ENCODE peak calls at places on chromosomes 2 and 18, in nine cellular contexts. One of them, this sample, is unnamed.

GRCh38 chr2:39516347-39517101 is 79.4 kb upstream of the MAP4K3 start:
- DNase-seq in HepG2: peak
- DNase-seq in uterus: peak
- DNase-seq in thyroid gland: peak
- DNase-seq in gastrocnemius medialis: peak
- DNase-seq in A549: no peak
- DNase-seq in ovary: peak
- DNase-seq in suprapubic skin: no peak
- DNase-seq in upper lobe of left lung: peak
- DNase-seq in this sample: no peak

GRCh38 chr2:105243961-105244360 is 2.4 kb downstream of the GPR45 start:
- DNase-seq in suprapubic skin: no peak
- DNase-seq in HepG2: peak
- DNase-seq in ovary: no peak
- DNase-seq in thyroid gland: no peak
- DNase-seq in upper lobe of left lung: no peak
- DNase-seq in uterus: no peak
- DNase-seq in gastrocnemius medialis: no peak
- DNase-seq in A549: no peak
- DNase-seq in this sample: peak

GRCh38 chr18:49024808-49025361 is 74.1 kb upstream of the SMAD7 start:
- DNase-seq in uterus: no peak
- DNase-seq in HepG2: no peak
- DNase-seq in A549: no peak
- DNase-seq in upper lobe of left lung: no peak
- DNase-seq in ovary: no peak
- DNase-seq in gastrocnemius medialis: no peak
- DNase-seq in suprapubic skin: no peak
- DNase-seq in thyroid gland: no peak
- DNase-seq in this sample: peak

GRCh38 chr2:44245068-44245861 is 30.0 kb upstream of the SLC3A1 start:
- DNase-seq in upper lobe of left lung: no peak
- DNase-seq in thyroid gland: no peak
- DNase-seq in A549: peak
- DNase-seq in ovary: no peak
- DNase-seq in gastrocnemius medialis: no peak
- DNase-seq in suprapubic skin: no peak
- DNase-seq in HepG2: no peak
- DNase-seq in uterus: no peak
- DNase-seq in this sample: no peak

GRCh38 chr2:25617948-25618646 is 55.3 kb downstream of the DTNB start:
- DNase-seq in upper lobe of left lung: no peak
- DNase-seq in ovary: no peak
- DNase-seq in suprapubic skin: no peak
- DNase-seq in thyroid gland: peak
- DNase-seq in uterus: no peak
- DNase-seq in A549: peak
- DNase-seq in gastrocnemius medialis: no peak
- DNase-seq in HepG2: peak
- DNase-seq in this sample: no peak

GRCh38 chr2:222613715-222614331 is 42.1 kb downstream of the FARSB start:
- DNase-seq in ovary: no peak
- DNase-seq in suprapubic skin: no peak
- DNase-seq in uterus: no peak
- DNase-seq in thyroid gland: peak
- DNase-seq in HepG2: peak
- DNase-seq in upper lobe of left lung: peak
- DNase-seq in gastrocnemius medialis: no peak
- DNase-seq in A549: peak
- DNase-seq in this sample: no peak

GRCh38 chr18:54163458-54163857 is 61.0 kb downstream of the MBD2 start:
- DNase-seq in A549: no peak
- DNase-seq in suprapubic skin: no peak
- DNase-seq in uterus: no peak
- DNase-seq in thyroid gland: no peak
- DNase-seq in HepG2: no peak
- DNase-seq in gastrocnemius medialis: no peak
- DNase-seq in ovary: no peak
- DNase-seq in upper lobe of left lung: no peak
- DNase-seq in this sample: no peak

GRCh38 chr18:21490745-21491144 is 109.8 kb downstream of the ESCO1 start:
- DNase-seq in HepG2: no peak
- DNase-seq in ovary: no peak
- DNase-seq in gastrocnemius medialis: no peak
- DNase-seq in suprapubic skin: no peak
- DNase-seq in A549: no peak
- DNase-seq in thyroid gland: peak
- DNase-seq in upper lobe of left lung: no peak
- DNase-seq in uterus: no peak
- DNase-seq in this sample: peak

GRCh38 chr2:236947896-236948295 is 137.8 kb upstream of the COPS8 start:
- DNase-seq in gastrocnemius medialis: no peak
- DNase-seq in ovary: no peak
- DNase-seq in upper lobe of left lung: no peak
- DNase-seq in HepG2: no peak
- DNase-seq in thyroid gland: no peak
- DNase-seq in suprapubic skin: no peak
- DNase-seq in uterus: no peak
- DNase-seq in A549: no peak
- DNase-seq in this sample: peak

GRCh38 chr18:44839239-44839666 is 158.6 kb downstream of the SETBP1 start:
- DNase-seq in HepG2: no peak
- DNase-seq in A549: peak
- DNase-seq in uterus: peak
- DNase-seq in ovary: peak
- DNase-seq in upper lobe of left lung: peak
- DNase-seq in gastrocnemius medialis: peak
- DNase-seq in thyroid gland: peak
- DNase-seq in suprapubic skin: no peak
- DNase-seq in this sample: peak

GRCh38 chr18:25827961-25828561 is 262.4 kb downstream of the SS18 start:
- DNase-seq in A549: no peak
- DNase-seq in thyroid gland: no peak
- DNase-seq in uterus: no peak
- DNase-seq in suprapubic skin: no peak
- DNase-seq in gastrocnemius medialis: no peak
- DNase-seq in HepG2: peak
- DNase-seq in ovary: no peak
- DNase-seq in upper lobe of left lung: no peak
- DNase-seq in this sample: no peak

GRCh38 chr18:78074400-78075020 is 824.9 kb downstream of the GALR1 start:
- DNase-seq in uterus: no peak
- DNase-seq in thyroid gland: no peak
- DNase-seq in A549: no peak
- DNase-seq in HepG2: no peak
- DNase-seq in upper lobe of left lung: no peak
- DNase-seq in suprapubic skin: no peak
- DNase-seq in ovary: no peak
- DNase-seq in gastrocnemius medialis: no peak
- DNase-seq in this sample: no peak

GRCh38 chr2:19320813-19321212 is 37.6 kb downstream of the OSR1 start:
- DNase-seq in uterus: no peak
- DNase-seq in ovary: no peak
- DNase-seq in thyroid gland: no peak
- DNase-seq in HepG2: no peak
- DNase-seq in A549: no peak
- DNase-seq in upper lobe of left lung: no peak
- DNase-seq in suprapubic skin: no peak
- DNase-seq in gastrocnemius medialis: no peak
- DNase-seq in this sample: no peak

GRCh38 chr18:1092228-1092627 is 187.6 kb downstream of the ADCYAP1 start:
- DNase-seq in suprapubic skin: no peak
- DNase-seq in gastrocnemius medialis: no peak
- DNase-seq in uterus: no peak
- DNase-seq in thyroid gland: no peak
- DNase-seq in upper lobe of left lung: no peak
- DNase-seq in A549: no peak
- DNase-seq in ovary: no peak
- DNase-seq in HepG2: peak
- DNase-seq in this sample: no peak

GRCh38 chr2:159735648-159736047 is 23.3 kb downstream of the MARCHF7 start:
- DNase-seq in uterus: no peak
- DNase-seq in gastrocnemius medialis: no peak
- DNase-seq in upper lobe of left lung: no peak
- DNase-seq in suprapubic skin: no peak
- DNase-seq in A549: no peak
- DNase-seq in thyroid gland: no peak
- DNase-seq in HepG2: no peak
- DNase-seq in ovary: no peak
- DNase-seq in this sample: no peak

GRCh38 chr2:23495661-23496114 is 110.7 kb downstream of the KLHL29 start:
- DNase-seq in suprapubic skin: no peak
- DNase-seq in HepG2: no peak
- DNase-seq in ovary: peak
- DNase-seq in upper lobe of left lung: no peak
- DNase-seq in A549: no peak
- DNase-seq in uterus: no peak
- DNase-seq in gastrocnemius medialis: no peak
- DNase-seq in thyroid gland: no peak
- DNase-seq in this sample: no peak

GRCh38 chr2:86218124-86218523 is 18.9 kb downstream of the MRPL35 start:
- DNase-seq in A549: no peak
- DNase-seq in upper lobe of left lung: no peak
- DNase-seq in ovary: no peak
- DNase-seq in thyroid gland: no peak
- DNase-seq in gastrocnemius medialis: no peak
- DNase-seq in uterus: no peak
- DNase-seq in HepG2: peak
- DNase-seq in suprapubic skin: no peak
- DNase-seq in this sample: no peak

GRCh38 chr2:228446732-228447131 is 265.2 kb upstream of the SPHKAP start:
- DNase-seq in A549: no peak
- DNase-seq in uterus: no peak
- DNase-seq in HepG2: no peak
- DNase-seq in gastrocnemius medialis: no peak
- DNase-seq in upper lobe of left lung: no peak
- DNase-seq in thyroid gland: no peak
- DNase-seq in suprapubic skin: no peak
- DNase-seq in ovary: no peak
- DNase-seq in this sample: no peak
- H3K4me3 ChIP-seq in A549: no peak
- H3K4me3 ChIP-seq in uterus: no peak
- H3K4me3 ChIP-seq in HepG2: no peak
- H3K4me3 ChIP-seq in gastrocnemius medialis: no peak
- H3K4me3 ChIP-seq in upper lobe of left lung: no peak
- H3K4me3 ChIP-seq in thyroid gland: no peak
- H3K4me3 ChIP-seq in suprapubic skin: no peak
- H3K4me3 ChIP-seq in ovary: no peak
- H3K4me3 ChIP-seq in this sample: no peak

DNA sequence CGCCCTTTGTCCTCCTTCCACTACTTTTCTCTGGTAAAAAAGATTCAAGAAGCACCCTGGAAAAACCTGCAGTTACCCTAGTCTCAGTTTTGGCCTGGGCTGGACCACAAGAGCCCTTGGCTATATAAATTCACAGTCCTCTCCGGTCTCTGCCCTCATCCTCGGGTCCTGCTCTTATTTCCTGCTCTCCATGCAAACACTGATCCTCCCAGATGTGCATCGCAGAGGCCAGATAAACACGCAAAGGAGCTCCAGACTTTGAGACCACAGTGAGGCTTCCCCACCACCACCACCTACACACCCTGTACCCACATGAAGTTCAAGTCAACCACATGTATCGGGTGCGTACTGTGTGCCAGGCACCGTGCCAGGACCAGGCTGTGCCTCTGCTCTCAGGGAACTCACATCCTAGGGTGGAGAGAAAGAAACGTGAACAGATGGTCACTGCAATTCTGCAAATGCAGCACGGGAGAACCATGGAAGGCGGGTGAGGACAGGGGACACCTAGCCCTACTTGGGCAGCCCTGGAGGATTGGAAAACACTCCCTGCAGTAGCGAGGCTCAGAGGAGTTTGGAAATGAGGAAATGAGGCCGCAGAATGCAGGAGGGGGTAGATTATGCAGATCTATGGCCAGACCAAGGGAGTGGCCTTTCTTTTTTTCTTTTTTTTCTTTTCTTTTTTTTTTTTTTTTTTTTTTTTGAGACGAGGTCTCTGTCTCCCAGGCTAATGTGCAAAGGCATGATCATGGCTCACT is 7.5 kb downstream of the CTDSP1 start:
- DNase-seq in thyroid gland: peak
- DNase-seq in HepG2: no peak
- DNase-seq in gastrocnemius medialis: peak
- DNase-seq in upper lobe of left lung: peak
- DNase-seq in ovary: peak
- DNase-seq in A549: no peak
- DNase-seq in suprapubic skin: peak
- DNase-seq in uterus: peak
- DNase-seq in this sample: peak
- TF ChIP-seq POLR2A in thyroid gland: no peak
- TF ChIP-seq POLR2A in HepG2: no peak
- TF ChIP-seq POLR2A in gastrocnemius medialis: no peak
- TF ChIP-seq POLR2A in upper lobe of left lung: no peak
- TF ChIP-seq POLR2A in ovary: no peak
- TF ChIP-seq POLR2A in A549: no peak
- TF ChIP-seq POLR2A in suprapubic skin: no peak
- TF ChIP-seq POLR2A in uterus: no peak
- TF ChIP-seq POLR2A in this sample: no peak

GRCh38 chr2:238457927-238458324 is 31.2 kb downstream of the ASB1 start:
- DNase-seq in gastrocnemius medialis: no peak
- DNase-seq in suprapubic skin: no peak
- DNase-seq in upper lobe of left lung: no peak
- DNase-seq in A549: no peak
- DNase-seq in thyroid gland: no peak
- DNase-seq in HepG2: peak
- DNase-seq in uterus: no peak
- DNase-seq in ovary: no peak
- DNase-seq in this sample: no peak
- H3K4me3 ChIP-seq in gastrocnemius medialis: no peak
- H3K4me3 ChIP-seq in suprapubic skin: no peak
- H3K4me3 ChIP-seq in upper lobe of left lung: no peak
- H3K4me3 ChIP-seq in A549: no peak
- H3K4me3 ChIP-seq in thyroid gland: no peak
- H3K4me3 ChIP-seq in HepG2: no peak
- H3K4me3 ChIP-seq in uterus: no peak
- H3K4me3 ChIP-seq in ovary: no peak
- H3K4me3 ChIP-seq in this sample: no peak

DNA sequence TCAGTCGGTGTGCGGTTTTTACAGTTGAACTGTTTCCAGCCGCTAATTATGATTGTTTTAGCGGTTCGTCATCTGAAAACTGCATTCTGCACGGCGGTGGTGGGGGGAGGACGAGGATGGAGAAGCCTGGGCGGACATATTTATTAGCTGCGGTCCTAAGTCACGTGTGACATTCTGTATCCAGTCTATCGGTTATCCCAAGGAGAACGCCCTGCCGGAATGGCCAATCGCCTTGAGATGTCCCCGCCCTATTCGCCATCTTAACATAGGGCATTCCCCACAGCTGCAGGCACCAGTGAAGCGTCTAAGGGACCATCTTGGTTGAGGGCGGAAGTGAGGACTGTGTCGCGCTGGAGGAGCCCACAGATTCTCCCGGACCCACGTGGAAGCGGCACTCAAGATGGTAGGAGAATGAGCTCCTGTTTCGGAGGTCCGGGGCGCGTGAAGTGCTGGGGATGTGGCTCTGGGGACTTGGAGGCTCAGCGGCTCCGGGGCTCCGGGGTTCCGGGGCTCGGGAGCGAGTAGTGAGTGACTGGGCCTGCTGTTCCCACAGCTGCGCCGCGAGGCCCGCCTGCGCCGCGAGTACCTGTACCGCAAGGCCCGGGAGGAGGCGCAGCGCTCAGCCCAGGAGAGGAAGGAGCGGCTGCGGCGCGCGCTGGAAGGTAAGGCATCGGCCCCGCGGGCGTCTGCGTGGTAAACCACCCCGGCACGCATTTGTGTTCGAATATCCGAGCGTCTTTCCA is at the start of gene IMP4:
- DNase-seq in ovary: peak
- DNase-seq in gastrocnemius medialis: peak
- DNase-seq in thyroid gland: peak
- DNase-seq in upper lobe of left lung: peak
- DNase-seq in A549: peak
- DNase-seq in uterus: peak
- DNase-seq in suprapubic skin: peak
- DNase-seq in HepG2: peak
- DNase-seq in this sample: peak
- TF ChIP-seq POLR2A in ovary: peak
- TF ChIP-seq POLR2A in gastrocnemius medialis: peak
- TF ChIP-seq POLR2A in thyroid gland: no peak
- TF ChIP-seq POLR2A in upper lobe of left lung: peak
- TF ChIP-seq POLR2A in A549: peak
- TF ChIP-seq POLR2A in uterus: peak
- TF ChIP-seq POLR2A in suprapubic skin: no peak
- TF ChIP-seq POLR2A in HepG2: peak
- TF ChIP-seq POLR2A in this sample: no peak